ENCODE peak calls at places on chromosomes 2 and 18, in ten cellular contexts. One of them, this sample, is unnamed.

GRCh38 chr2:5734866-5735861 is 43.0 kb downstream of the SOX11 start:
- DNase-seq in mesothelial cell of epicardium: no peak
- DNase-seq in neural crest cell: no peak
- DNase-seq in colonic mucosa: no peak
- DNase-seq in H9: no peak
- DNase-seq in progenitor cell of endocrine pancreas: no peak
- DNase-seq in nephron progenitor cell: no peak
- DNase-seq in AG09309: no peak
- DNase-seq in right lobe of liver: no peak
- DNase-seq in lower leg skin: no peak
- DNase-seq in this sample: no peak

GRCh38 chr18:69267895-69268294 is 132.8 kb upstream of the DOK6 start:
- DNase-seq in mesothelial cell of epicardium: no peak
- DNase-seq in neural crest cell: no peak
- DNase-seq in colonic mucosa: no peak
- DNase-seq in H9: no peak
- DNase-seq in progenitor cell of endocrine pancreas: no peak
- DNase-seq in nephron progenitor cell: no peak
- DNase-seq in AG09309: no peak
- DNase-seq in right lobe of liver: no peak
- DNase-seq in lower leg skin: no peak
- DNase-seq in this sample: no peak

GRCh38 chr18:9825571-9826073 is 60.2 kb upstream of the TXNDC2 start:
- DNase-seq in mesothelial cell of epicardium: no peak
- DNase-seq in neural crest cell: no peak
- DNase-seq in colonic mucosa: peak
- DNase-seq in H9: no peak
- DNase-seq in progenitor cell of endocrine pancreas: no peak
- DNase-seq in nephron progenitor cell: no peak
- DNase-seq in AG09309: peak
- DNase-seq in right lobe of liver: peak
- DNase-seq in lower leg skin: peak
- DNase-seq in this sample: peak

GRCh38 chr2:172462393-172463381 is 35.3 kb downstream of the ITGA6 start:
- DNase-seq in mesothelial cell of epicardium: no peak
- DNase-seq in neural crest cell: no peak
- DNase-seq in colonic mucosa: peak
- DNase-seq in H9: no peak
- DNase-seq in progenitor cell of endocrine pancreas: no peak
- DNase-seq in nephron progenitor cell: no peak
- DNase-seq in AG09309: no peak
- DNase-seq in right lobe of liver: no peak
- DNase-seq in lower leg skin: no peak
- DNase-seq in this sample: no peak

GRCh38 chr2:239188536-239188935 is 212.3 kb downstream of the HDAC4 start:
- DNase-seq in mesothelial cell of epicardium: no peak
- DNase-seq in neural crest cell: no peak
- DNase-seq in colonic mucosa: no peak
- DNase-seq in H9: peak
- DNase-seq in progenitor cell of endocrine pancreas: no peak
- DNase-seq in nephron progenitor cell: no peak
- DNase-seq in AG09309: no peak
- DNase-seq in right lobe of liver: peak
- DNase-seq in lower leg skin: no peak
- DNase-seq in this sample: no peak

GRCh38 chr18:55997156-55997561 is 409.2 kb upstream of the TCF4 start:
- DNase-seq in mesothelial cell of epicardium: no peak
- DNase-seq in neural crest cell: no peak
- DNase-seq in colonic mucosa: no peak
- DNase-seq in H9: no peak
- DNase-seq in progenitor cell of endocrine pancreas: no peak
- DNase-seq in nephron progenitor cell: no peak
- DNase-seq in AG09309: no peak
- DNase-seq in right lobe of liver: no peak
- DNase-seq in lower leg skin: no peak
- DNase-seq in this sample: no peak

GRCh38 chr2:236866542-236867340 is 218.9 kb upstream of the COPS8 start:
- DNase-seq in mesothelial cell of epicardium: no peak
- DNase-seq in neural crest cell: no peak
- DNase-seq in colonic mucosa: no peak
- DNase-seq in H9: peak
- DNase-seq in progenitor cell of endocrine pancreas: no peak
- DNase-seq in nephron progenitor cell: no peak
- DNase-seq in AG09309: no peak
- DNase-seq in right lobe of liver: peak
- DNase-seq in lower leg skin: no peak
- DNase-seq in this sample: no peak

GRCh38 chr2:156892449-156893335 is 364.8 kb upstream of the GALNT5 start:
- DNase-seq in mesothelial cell of epicardium: no peak
- DNase-seq in neural crest cell: peak
- DNase-seq in colonic mucosa: no peak
- DNase-seq in H9: no peak
- DNase-seq in progenitor cell of endocrine pancreas: no peak
- DNase-seq in nephron progenitor cell: peak
- DNase-seq in AG09309: no peak
- DNase-seq in right lobe of liver: no peak
- DNase-seq in lower leg skin: no peak
- DNase-seq in this sample: peak

GRCh38 chr2:240124651-240125030 is 11.5 kb downstream of the COPS9 start:
- DNase-seq in mesothelial cell of epicardium: no peak
- DNase-seq in neural crest cell: no peak
- DNase-seq in colonic mucosa: no peak
- DNase-seq in H9: peak
- DNase-seq in progenitor cell of endocrine pancreas: no peak
- DNase-seq in nephron progenitor cell: no peak
- DNase-seq in AG09309: no peak
- DNase-seq in right lobe of liver: no peak
- DNase-seq in lower leg skin: no peak
- DNase-seq in this sample: no peak

GRCh38 chr2:217433522-217433921 is 569.3 kb downstream of the TNS1 start:
- DNase-seq in mesothelial cell of epicardium: no peak
- DNase-seq in neural crest cell: no peak
- DNase-seq in colonic mucosa: no peak
- DNase-seq in H9: no peak
- DNase-seq in progenitor cell of endocrine pancreas: no peak
- DNase-seq in nephron progenitor cell: peak
- DNase-seq in AG09309: no peak
- DNase-seq in right lobe of liver: no peak
- DNase-seq in lower leg skin: no peak
- DNase-seq in this sample: no peak

GRCh38 chr2:199019898-199020507 is 437.7 kb downstream of the SATB2 start:
- DNase-seq in mesothelial cell of epicardium: no peak
- DNase-seq in neural crest cell: no peak
- DNase-seq in colonic mucosa: peak
- DNase-seq in H9: no peak
- DNase-seq in progenitor cell of endocrine pancreas: no peak
- DNase-seq in nephron progenitor cell: peak
- DNase-seq in AG09309: peak
- DNase-seq in right lobe of liver: no peak
- DNase-seq in lower leg skin: no peak
- DNase-seq in this sample: peak

GRCh38 chr2:11754705-11755026 is 8.2 kb downstream of the LPIN1 start:
- DNase-seq in mesothelial cell of epicardium: no peak
- DNase-seq in neural crest cell: no peak
- DNase-seq in colonic mucosa: no peak
- DNase-seq in H9: no peak
- DNase-seq in progenitor cell of endocrine pancreas: no peak
- DNase-seq in nephron progenitor cell: no peak
- DNase-seq in AG09309: no peak
- DNase-seq in right lobe of liver: no peak
- DNase-seq in lower leg skin: no peak
- DNase-seq in this sample: no peak

GRCh38 chr2:199747427-199747826 is 103.6 kb downstream of the FTCDNL1 start:
- DNase-seq in mesothelial cell of epicardium: no peak
- DNase-seq in neural crest cell: no peak
- DNase-seq in colonic mucosa: no peak
- DNase-seq in H9: no peak
- DNase-seq in progenitor cell of endocrine pancreas: no peak
- DNase-seq in nephron progenitor cell: no peak
- DNase-seq in AG09309: no peak
- DNase-seq in right lobe of liver: no peak
- DNase-seq in lower leg skin: no peak
- DNase-seq in this sample: no peak

GRCh38 chr2:166170356-166170755 is 42.5 kb upstream of the SCN1A start:
- DNase-seq in mesothelial cell of epicardium: no peak
- DNase-seq in neural crest cell: no peak
- DNase-seq in colonic mucosa: no peak
- DNase-seq in H9: no peak
- DNase-seq in progenitor cell of endocrine pancreas: no peak
- DNase-seq in nephron progenitor cell: no peak
- DNase-seq in AG09309: no peak
- DNase-seq in right lobe of liver: no peak
- DNase-seq in lower leg skin: no peak
- DNase-seq in this sample: no peak

GRCh38 chr18:51153659-51154371 is 43.7 kb downstream of the MEX3C start:
- DNase-seq in mesothelial cell of epicardium: no peak
- DNase-seq in neural crest cell: no peak
- DNase-seq in colonic mucosa: no peak
- DNase-seq in H9: no peak
- DNase-seq in progenitor cell of endocrine pancreas: no peak
- DNase-seq in nephron progenitor cell: no peak
- DNase-seq in AG09309: no peak
- DNase-seq in right lobe of liver: no peak
- DNase-seq in lower leg skin: no peak
- DNase-seq in this sample: no peak

GRCh38 chr2:226971770-226972169 is 135.9 kb downstream of the RHBDD1 start:
- DNase-seq in mesothelial cell of epicardium: no peak
- DNase-seq in neural crest cell: no peak
- DNase-seq in colonic mucosa: no peak
- DNase-seq in H9: no peak
- DNase-seq in progenitor cell of endocrine pancreas: no peak
- DNase-seq in nephron progenitor cell: no peak
- DNase-seq in AG09309: no peak
- DNase-seq in right lobe of liver: no peak
- DNase-seq in lower leg skin: no peak
- DNase-seq in this sample: no peak

GRCh38 chr2:18384242-18384641 is 176.2 kb downstream of the RDH14 start:
- DNase-seq in mesothelial cell of epicardium: no peak
- DNase-seq in neural crest cell: no peak
- DNase-seq in colonic mucosa: no peak
- DNase-seq in H9: no peak
- DNase-seq in progenitor cell of endocrine pancreas: no peak
- DNase-seq in nephron progenitor cell: no peak
- DNase-seq in AG09309: no peak
- DNase-seq in right lobe of liver: no peak
- DNase-seq in lower leg skin: no peak
- DNase-seq in this sample: no peak

GRCh38 chr2:29035346-29035745 is 39.0 kb downstream of the PCARE start:
- DNase-seq in mesothelial cell of epicardium: no peak
- DNase-seq in neural crest cell: no peak
- DNase-seq in colonic mucosa: no peak
- DNase-seq in H9: no peak
- DNase-seq in progenitor cell of endocrine pancreas: no peak
- DNase-seq in nephron progenitor cell: no peak
- DNase-seq in AG09309: no peak
- DNase-seq in right lobe of liver: no peak
- DNase-seq in lower leg skin: no peak
- DNase-seq in this sample: no peak

GRCh38 chr2:199697469-199697868 is 153.5 kb downstream of the FTCDNL1 start:
- DNase-seq in mesothelial cell of epicardium: no peak
- DNase-seq in neural crest cell: no peak
- DNase-seq in colonic mucosa: no peak
- DNase-seq in H9: no peak
- DNase-seq in progenitor cell of endocrine pancreas: no peak
- DNase-seq in nephron progenitor cell: no peak
- DNase-seq in AG09309: no peak
- DNase-seq in right lobe of liver: no peak
- DNase-seq in lower leg skin: no peak
- DNase-seq in this sample: no peak

GRCh38 chr2:126399001-126399400 is 257.0 kb upstream of the GYPC start:
- DNase-seq in mesothelial cell of epicardium: no peak
- DNase-seq in neural crest cell: no peak
- DNase-seq in colonic mucosa: no peak
- DNase-seq in H9: no peak
- DNase-seq in progenitor cell of endocrine pancreas: no peak
- DNase-seq in nephron progenitor cell: no peak
- DNase-seq in AG09309: no peak
- DNase-seq in right lobe of liver: no peak
- DNase-seq in lower leg skin: no peak
- DNase-seq in this sample: no peak
- TF ChIP-seq CTCF in mesothelial cell of epicardium: no peak
- TF ChIP-seq CTCF in neural crest cell: peak
- TF ChIP-seq CTCF in colonic mucosa: no peak
- TF ChIP-seq CTCF in H9: peak
- TF ChIP-seq CTCF in progenitor cell of endocrine pancreas: peak
- TF ChIP-seq CTCF in nephron progenitor cell: no peak
- TF ChIP-seq CTCF in AG09309: no peak
- TF ChIP-seq CTCF in right lobe of liver: no peak
- TF ChIP-seq CTCF in lower leg skin: no peak
- TF ChIP-seq CTCF in this sample: no peak

DNA sequence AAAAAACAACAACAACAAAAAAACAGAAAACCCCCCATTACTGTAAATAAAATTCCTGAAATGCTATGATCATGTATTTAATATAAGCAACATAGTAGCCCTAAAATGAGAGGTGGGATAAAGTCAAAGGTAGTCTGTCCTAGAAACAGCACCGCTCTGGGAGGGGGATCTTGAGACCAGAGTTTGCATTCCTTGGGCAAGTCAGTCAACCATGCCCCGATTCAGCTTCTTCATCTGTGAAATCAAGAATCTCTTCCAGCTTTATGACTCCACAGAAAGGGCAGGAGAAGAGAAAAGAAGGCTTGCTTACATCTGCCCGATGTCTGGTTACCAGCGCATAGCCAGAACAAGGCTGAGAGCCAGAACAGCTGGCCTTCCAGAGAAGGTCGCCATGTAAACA is 2.1 kb upstream of the FBLN7 start:
- DNase-seq in mesothelial cell of epicardium: no peak
- DNase-seq in neural crest cell: no peak
- DNase-seq in colonic mucosa: no peak
- DNase-seq in H9: no peak
- DNase-seq in progenitor cell of endocrine pancreas: no peak
- DNase-seq in nephron progenitor cell: no peak
- DNase-seq in AG09309: no peak
- DNase-seq in right lobe of liver: no peak
- DNase-seq in lower leg skin: no peak
- DNase-seq in this sample: no peak
- TF ChIP-seq CTCF in mesothelial cell of epicardium: no peak
- TF ChIP-seq CTCF in neural crest cell: no peak
- TF ChIP-seq CTCF in colonic mucosa: no peak
- TF ChIP-seq CTCF in H9: no peak
- TF ChIP-seq CTCF in progenitor cell of endocrine pancreas: no peak
- TF ChIP-seq CTCF in nephron progenitor cell: no peak
- TF ChIP-seq CTCF in AG09309: no peak
- TF ChIP-seq CTCF in right lobe of liver: no peak
- TF ChIP-seq CTCF in lower leg skin: no peak
- TF ChIP-seq CTCF in this sample: no peak

GRCh38 chr18:66819235-66819634 is 215.3 kb upstream of the CDH19 start:
- DNase-seq in mesothelial cell of epicardium: no peak
- DNase-seq in neural crest cell: no peak
- DNase-seq in colonic mucosa: no peak
- DNase-seq in H9: no peak
- DNase-seq in progenitor cell of endocrine pancreas: no peak
- DNase-seq in nephron progenitor cell: no peak
- DNase-seq in AG09309: no peak
- DNase-seq in right lobe of liver: no peak
- DNase-seq in lower leg skin: no peak
- DNase-seq in this sample: no peak
- TF ChIP-seq CTCF in mesothelial cell of epicardium: peak
- TF ChIP-seq CTCF in neural crest cell: peak
- TF ChIP-seq CTCF in colonic mucosa: no peak
- TF ChIP-seq CTCF in H9: peak
- TF ChIP-seq CTCF in progenitor cell of endocrine pancreas: peak
- TF ChIP-seq CTCF in nephron progenitor cell: no peak
- TF ChIP-seq CTCF in AG09309: no peak
- TF ChIP-seq CTCF in right lobe of liver: peak
- TF ChIP-seq CTCF in lower leg skin: no peak
- TF ChIP-seq CTCF in this sample: peak

GRCh38 chr2:221335106-221335505 is 237.0 kb downstream of the EPHA4 start:
- DNase-seq in mesothelial cell of epicardium: no peak
- DNase-seq in neural crest cell: no peak
- DNase-seq in colonic mucosa: no peak
- DNase-seq in H9: no peak
- DNase-seq in progenitor cell of endocrine pancreas: no peak
- DNase-seq in nephron progenitor cell: no peak
- DNase-seq in AG09309: no peak
- DNase-seq in right lobe of liver: no peak
- DNase-seq in lower leg skin: no peak
- DNase-seq in this sample: no peak
- TF ChIP-seq CTCF in mesothelial cell of epicardium: no peak
- TF ChIP-seq CTCF in neural crest cell: no peak
- TF ChIP-seq CTCF in colonic mucosa: no peak
- TF ChIP-seq CTCF in H9: no peak
- TF ChIP-seq CTCF in progenitor cell of endocrine pancreas: no peak
- TF ChIP-seq CTCF in nephron progenitor cell: no peak
- TF ChIP-seq CTCF in AG09309: no peak
- TF ChIP-seq CTCF in right lobe of liver: no peak
- TF ChIP-seq CTCF in lower leg skin: no peak
- TF ChIP-seq CTCF in this sample: no peak

This sample was measured in astrocyte of the cerebellum.